ENCODE peak calls at places on chromosomes 16 and 17, in seven cellular contexts. K is activated B cell treated with CpG ODN at 0.5 μM for 24 hours, M is GM23338, A is left lung, E is mammary epithelial cell, P is mucosa of descending colon, T is heart left ventricle. Q is an unnamed sample.

GRCh38 chr17:6138761-6139446 is 68.7 kb downstream of the WSCD1 start:
- DNase-seq in K (no peak), P (no peak), M (peak), T (no peak), E (no peak), A (no peak), Q (no peak)

GRCh38 chr17:47729486-47729885 is 3.5 kb upstream of the TBX21 start:
- DNase-seq in E (no peak), T (peak), A (no peak), P (no peak), M (no peak), K (no peak), Q (no peak)

GRCh38 chr16:8855051-8855786 is 13.6 kb downstream of the CARHSP1 start:
- DNase-seq in M (no peak), P (no peak), T (no peak), A (peak), E (no peak), K (no peak), Q (peak)

GRCh38 chr16:27495191-27495590 is 54.5 kb downstream of the GTF3C1 start:
- DNase-seq in K (no peak), P (peak), M (no peak), A (no peak), E (no peak), T (peak), Q (no peak)

GRCh38 chr17:65902831-65903549 is 288.9 kb downstream of the CEP112 start:
- DNase-seq in T (no peak), M (peak), K (no peak), A (no peak), P (no peak), E (no peak), Q (no peak)

GRCh38 chr16:5918553-5919127 is 821.0 kb upstream of the EEF2KMT start:
- DNase-seq in E (no peak), P (peak), A (no peak), K (no peak), T (no peak), M (peak), Q (peak)

GRCh38 chr17:1830288-1830687 is 483 bp downstream of the RPA1 start:
- DNase-seq in T (no peak), E (peak), P (peak), K (peak), M (peak), A (no peak), Q (peak)

GRCh38 chr17:47810200-47810821 is 11.3 kb downstream of the OSBPL7 start:
- DNase-seq in M (peak), K (no peak), P (peak), E (peak), T (peak), A (no peak), Q (peak)

GRCh38 chr17:56909742-56910508 is 3.9 kb downstream of the TRIM25 start:
- DNase-seq in T (peak), A (no peak), P (peak), M (no peak), K (no peak), E (no peak), Q (no peak)

GRCh38 chr17:29159286-29159860 is 20.8 kb downstream of the MYO18A start:
- DNase-seq in M (no peak), A (no peak), E (no peak), P (no peak), K (no peak), T (no peak), Q (no peak)

GRCh38 chr16:66255647-66256046 is 110.8 kb upstream of the CDH5 start:
- DNase-seq in T (no peak), K (no peak), M (peak), P (no peak), A (no peak), E (no peak), Q (no peak)

GRCh38 chr16:54985156-54985555 is 54.5 kb downstream of the IRX5 start:
- DNase-seq in K (no peak), M (no peak), P (no peak), E (no peak), A (no peak), T (no peak), Q (no peak)

GRCh38 chr16:54991525-54991924 is 60.9 kb downstream of the IRX5 start:
- DNase-seq in T (no peak), E (no peak), A (no peak), K (no peak), M (no peak), P (no peak), Q (no peak)

GRCh38 chr16:54987081-54987480 is 56.4 kb downstream of the IRX5 start:
- DNase-seq in E (no peak), A (no peak), T (no peak), K (no peak), P (no peak), M (no peak), Q (no peak)

GRCh38 chr16:54985668-54986067 is 55.0 kb downstream of the IRX5 start:
- DNase-seq in T (no peak), E (no peak), A (no peak), P (no peak), K (no peak), M (no peak), Q (no peak)

GRCh38 chr16:54986404-54986803 is 55.7 kb downstream of the IRX5 start:
- DNase-seq in M (no peak), T (no peak), E (no peak), K (no peak), P (no peak), A (no peak), Q (no peak)
- TF ChIP-seq CTCF in M (no peak), T (no peak), E (no peak), K (no peak), P (no peak), A (no peak), Q (no peak)

GRCh38 chr17:19433727-19434340 is 22.8 kb downstream of the RNF112 start:
- DNase-seq in K (no peak), M (peak), P (no peak), T (no peak), E (no peak), A (no peak), Q (no peak)
- TF ChIP-seq CTCF in K (no peak), M (peak), P (no peak), T (no peak), E (no peak), A (no peak), Q (no peak)

GRCh38 chr17:68425979-68426378 is 31.3 kb downstream of the WIPI1 start:
- DNase-seq in M (no peak), A (no peak), P (no peak), E (no peak), K (no peak), T (no peak), Q (no peak)

GRCh38 chr17:68429881-68430280 is 27.4 kb downstream of the WIPI1 start:
- DNase-seq in M (no peak), K (no peak), P (no peak), E (no peak), A (no peak), T (no peak), Q (no peak)

GRCh38 chr17:68428498-68429172 is 28.7 kb downstream of the WIPI1 start:
- DNase-seq in T (no peak), K (no peak), A (no peak), P (no peak), E (no peak), M (no peak), Q (no peak)

GRCh38 chr17:68424861-68425260 is 32.4 kb downstream of the WIPI1 start:
- DNase-seq in A (no peak), K (no peak), E (peak), P (peak), M (peak), T (no peak), Q (no peak)

DNA sequence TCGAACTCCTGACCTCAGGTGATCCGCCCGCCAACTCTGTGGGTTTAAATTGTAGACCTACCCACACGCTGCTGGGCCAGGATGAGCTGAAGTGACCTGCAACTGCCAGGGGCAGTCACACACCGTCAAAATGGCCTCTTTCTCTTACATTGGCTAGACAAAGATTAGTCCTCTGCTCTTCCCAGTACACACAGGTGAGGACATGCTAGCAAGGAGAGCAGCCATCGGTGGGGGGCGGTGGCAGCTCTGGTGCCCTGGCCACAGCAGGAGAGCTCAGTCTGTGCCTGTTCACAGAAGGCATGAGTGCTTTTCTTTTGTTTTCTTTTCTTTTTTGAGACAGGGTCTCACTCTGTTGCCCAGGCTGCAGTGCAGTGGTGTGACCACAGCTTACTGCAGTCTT is 29.7 kb downstream of the WIPI1 start:
- DNase-seq in M (no peak), E (no peak), K (no peak), P (no peak), A (no peak), T (no peak), Q (no peak)
- TF ChIP-seq CTCF in M (no peak), E (no peak), K (no peak), P (no peak), A (no peak), T (no peak), Q (no peak)

GRCh38 chr17:7238418-7239090 is 703 bp downstream of the PHF23 start:
- DNase-seq in A (peak), M (no peak), K (no peak), E (no peak), P (no peak), T (peak), Q (no peak)
- TF ChIP-seq CTCF in A (no peak), M (no peak), K (no peak), E (no peak), P (no peak), T (no peak), Q (no peak)

GRCh38 chr17:8991514-8992285 is 26.2 kb upstream of the PIK3R5 start:
- DNase-seq in E (peak), K (no peak), M (peak), P (peak), T (peak), A (no peak), Q (peak)
- TF ChIP-seq CTCF in E (peak), K (peak), M (peak), P (peak), T (peak), A (peak), Q (no peak)

GRCh38 chr17:58338454-58338841 is 9.9 kb upstream of the TSPOAP1 start:
- DNase-seq in M (no peak), T (no peak), E (no peak), K (no peak), A (no peak), P (no peak), Q (no peak)
- TF ChIP-seq CTCF in M (peak), T (no peak), E (no peak), K (no peak), A (no peak), P (no peak), Q (no peak)

Q was measured in Calu3.